ENCODE peak calls at places on chromosomes 6 and 20, in seven cellular contexts. One of them, this sample, is unnamed.

GRCh38 chr6:106799008-106799952 is 169.9 kb downstream of the QRSL1 start:
- DNase-seq in stimulated activated CD4-positive, alpha-beta T cell treated with anti-CD3 and anti-CD28 coated beads, Interleukin-4, amount 100 ng/mL, for 48 hours: no peak
- DNase-seq in OCI-LY7: no peak
- DNase-seq in endothelial cell: no peak
- DNase-seq in skeletal muscle cell: peak
- DNase-seq in germinal center: no peak
- DNase-seq in esophagus squamous epithelium: no peak
- DNase-seq in this sample: peak

GRCh38 chr6:80618953-80619352 is 512.5 kb downstream of the BCKDHB start:
- DNase-seq in esophagus squamous epithelium: no peak
- DNase-seq in endothelial cell: no peak
- DNase-seq in germinal center: no peak
- DNase-seq in skeletal muscle cell: no peak
- DNase-seq in stimulated activated CD4-positive, alpha-beta T cell treated with anti-CD3 and anti-CD28 coated beads, Interleukin-4, amount 100 ng/mL, for 48 hours: no peak
- DNase-seq in OCI-LY7: no peak
- DNase-seq in this sample: no peak

GRCh38 chr6:109781001-109781400 is 89.9 kb downstream of the FIG4 start:
- DNase-seq in OCI-LY7: no peak
- DNase-seq in stimulated activated CD4-positive, alpha-beta T cell treated with anti-CD3 and anti-CD28 coated beads, Interleukin-4, amount 100 ng/mL, for 48 hours: no peak
- DNase-seq in esophagus squamous epithelium: no peak
- DNase-seq in endothelial cell: no peak
- DNase-seq in skeletal muscle cell: no peak
- DNase-seq in germinal center: no peak
- DNase-seq in this sample: no peak

GRCh38 chr6:134636221-134636830 is 313.6 kb downstream of the ALDH8A1 start:
- DNase-seq in stimulated activated CD4-positive, alpha-beta T cell treated with anti-CD3 and anti-CD28 coated beads, Interleukin-4, amount 100 ng/mL, for 48 hours: no peak
- DNase-seq in germinal center: no peak
- DNase-seq in skeletal muscle cell: no peak
- DNase-seq in esophagus squamous epithelium: no peak
- DNase-seq in endothelial cell: no peak
- DNase-seq in OCI-LY7: peak
- DNase-seq in this sample: no peak

GRCh38 chr6:170156448-170157375 is 134.2 kb downstream of the DLL1 start:
- DNase-seq in skeletal muscle cell: no peak
- DNase-seq in endothelial cell: no peak
- DNase-seq in esophagus squamous epithelium: no peak
- DNase-seq in germinal center: no peak
- DNase-seq in OCI-LY7: no peak
- DNase-seq in stimulated activated CD4-positive, alpha-beta T cell treated with anti-CD3 and anti-CD28 coated beads, Interleukin-4, amount 100 ng/mL, for 48 hours: no peak
- DNase-seq in this sample: no peak

GRCh38 chr6:22892452-22892851 is 323.1 kb downstream of the HDGFL1 start:
- DNase-seq in germinal center: no peak
- DNase-seq in endothelial cell: no peak
- DNase-seq in esophagus squamous epithelium: no peak
- DNase-seq in skeletal muscle cell: peak
- DNase-seq in OCI-LY7: no peak
- DNase-seq in stimulated activated CD4-positive, alpha-beta T cell treated with anti-CD3 and anti-CD28 coated beads, Interleukin-4, amount 100 ng/mL, for 48 hours: no peak
- DNase-seq in this sample: peak

GRCh38 chr6:169199625-169200335 is 53.9 kb downstream of the THBS2 start:
- DNase-seq in endothelial cell: no peak
- DNase-seq in skeletal muscle cell: no peak
- DNase-seq in germinal center: no peak
- DNase-seq in stimulated activated CD4-positive, alpha-beta T cell treated with anti-CD3 and anti-CD28 coated beads, Interleukin-4, amount 100 ng/mL, for 48 hours: no peak
- DNase-seq in OCI-LY7: no peak
- DNase-seq in esophagus squamous epithelium: no peak
- DNase-seq in this sample: no peak

GRCh38 chr6:120198033-120198432 is 848.5 kb upstream of the MAN1A1 start:
- DNase-seq in esophagus squamous epithelium: no peak
- DNase-seq in skeletal muscle cell: no peak
- DNase-seq in OCI-LY7: no peak
- DNase-seq in stimulated activated CD4-positive, alpha-beta T cell treated with anti-CD3 and anti-CD28 coated beads, Interleukin-4, amount 100 ng/mL, for 48 hours: no peak
- DNase-seq in germinal center: no peak
- DNase-seq in endothelial cell: no peak
- DNase-seq in this sample: no peak

GRCh38 chr6:46175446-46175845 is 4.7 kb upstream of the ENPP5 start:
- DNase-seq in endothelial cell: no peak
- DNase-seq in stimulated activated CD4-positive, alpha-beta T cell treated with anti-CD3 and anti-CD28 coated beads, Interleukin-4, amount 100 ng/mL, for 48 hours: no peak
- DNase-seq in germinal center: no peak
- DNase-seq in OCI-LY7: no peak
- DNase-seq in esophagus squamous epithelium: no peak
- DNase-seq in skeletal muscle cell: no peak
- DNase-seq in this sample: no peak

GRCh38 chr6:84411060-84411629 is 183.7 kb upstream of the CEP162 start:
- DNase-seq in germinal center: no peak
- DNase-seq in stimulated activated CD4-positive, alpha-beta T cell treated with anti-CD3 and anti-CD28 coated beads, Interleukin-4, amount 100 ng/mL, for 48 hours: no peak
- DNase-seq in endothelial cell: no peak
- DNase-seq in esophagus squamous epithelium: no peak
- DNase-seq in skeletal muscle cell: peak
- DNase-seq in OCI-LY7: no peak
- DNase-seq in this sample: no peak

GRCh38 chr20:21511850-21512633 is 1.8 kb downstream of the NKX2-2 start:
- DNase-seq in stimulated activated CD4-positive, alpha-beta T cell treated with anti-CD3 and anti-CD28 coated beads, Interleukin-4, amount 100 ng/mL, for 48 hours: no peak
- DNase-seq in germinal center: no peak
- DNase-seq in OCI-LY7: no peak
- DNase-seq in skeletal muscle cell: no peak
- DNase-seq in esophagus squamous epithelium: no peak
- DNase-seq in endothelial cell: no peak
- DNase-seq in this sample: no peak

GRCh38 chr6:10507298-10507697 is 13.9 kb upstream of the GCNT2 start:
- DNase-seq in stimulated activated CD4-positive, alpha-beta T cell treated with anti-CD3 and anti-CD28 coated beads, Interleukin-4, amount 100 ng/mL, for 48 hours: no peak
- DNase-seq in germinal center: no peak
- DNase-seq in endothelial cell: no peak
- DNase-seq in OCI-LY7: no peak
- DNase-seq in esophagus squamous epithelium: no peak
- DNase-seq in skeletal muscle cell: no peak
- DNase-seq in this sample: no peak

GRCh38 chr6:34656378-34657036 is 40.1 kb downstream of the ILRUN start:
- DNase-seq in skeletal muscle cell: no peak
- DNase-seq in endothelial cell: no peak
- DNase-seq in esophagus squamous epithelium: no peak
- DNase-seq in OCI-LY7: peak
- DNase-seq in germinal center: peak
- DNase-seq in stimulated activated CD4-positive, alpha-beta T cell treated with anti-CD3 and anti-CD28 coated beads, Interleukin-4, amount 100 ng/mL, for 48 hours: no peak
- DNase-seq in this sample: peak

GRCh38 chr6:19723533-19723932 is 113.6 kb upstream of the ID4 start:
- DNase-seq in esophagus squamous epithelium: no peak
- DNase-seq in OCI-LY7: no peak
- DNase-seq in endothelial cell: no peak
- DNase-seq in stimulated activated CD4-positive, alpha-beta T cell treated with anti-CD3 and anti-CD28 coated beads, Interleukin-4, amount 100 ng/mL, for 48 hours: no peak
- DNase-seq in skeletal muscle cell: peak
- DNase-seq in germinal center: no peak
- DNase-seq in this sample: no peak

GRCh38 chr6:65469650-65470049 is 237.4 kb downstream of the EYS start:
- DNase-seq in OCI-LY7: no peak
- DNase-seq in endothelial cell: no peak
- DNase-seq in stimulated activated CD4-positive, alpha-beta T cell treated with anti-CD3 and anti-CD28 coated beads, Interleukin-4, amount 100 ng/mL, for 48 hours: no peak
- DNase-seq in esophagus squamous epithelium: no peak
- DNase-seq in germinal center: no peak
- DNase-seq in skeletal muscle cell: no peak
- DNase-seq in this sample: no peak

GRCh38 chr6:4352731-4353130 is 217.4 kb upstream of the ECI2 start:
- DNase-seq in esophagus squamous epithelium: no peak
- DNase-seq in skeletal muscle cell: no peak
- DNase-seq in endothelial cell: no peak
- DNase-seq in OCI-LY7: no peak
- DNase-seq in germinal center: no peak
- DNase-seq in stimulated activated CD4-positive, alpha-beta T cell treated with anti-CD3 and anti-CD28 coated beads, Interleukin-4, amount 100 ng/mL, for 48 hours: no peak
- DNase-seq in this sample: no peak

GRCh38 chr20:52001999-52002666 is 189.4 kb downstream of the ZFP64 start:
- DNase-seq in endothelial cell: peak
- DNase-seq in germinal center: no peak
- DNase-seq in skeletal muscle cell: no peak
- DNase-seq in esophagus squamous epithelium: no peak
- DNase-seq in OCI-LY7: peak
- DNase-seq in stimulated activated CD4-positive, alpha-beta T cell treated with anti-CD3 and anti-CD28 coated beads, Interleukin-4, amount 100 ng/mL, for 48 hours: no peak
- DNase-seq in this sample: peak

GRCh38 chr6:87282743-87283142 is 39.6 kb upstream of the SMIM8 start:
- DNase-seq in skeletal muscle cell: peak
- DNase-seq in germinal center: no peak
- DNase-seq in esophagus squamous epithelium: no peak
- DNase-seq in endothelial cell: no peak
- DNase-seq in stimulated activated CD4-positive, alpha-beta T cell treated with anti-CD3 and anti-CD28 coated beads, Interleukin-4, amount 100 ng/mL, for 48 hours: no peak
- DNase-seq in OCI-LY7: no peak
- DNase-seq in this sample: no peak

GRCh38 chr6:125906158-125906998 is 50.2 kb upstream of the HINT3 start:
- DNase-seq in OCI-LY7: peak
- DNase-seq in germinal center: peak
- DNase-seq in skeletal muscle cell: no peak
- DNase-seq in stimulated activated CD4-positive, alpha-beta T cell treated with anti-CD3 and anti-CD28 coated beads, Interleukin-4, amount 100 ng/mL, for 48 hours: peak
- DNase-seq in esophagus squamous epithelium: no peak
- DNase-seq in endothelial cell: peak
- DNase-seq in this sample: peak

GRCh38 chr6:101595276-101595675 is 201.8 kb downstream of the GRIK2 start:
- DNase-seq in stimulated activated CD4-positive, alpha-beta T cell treated with anti-CD3 and anti-CD28 coated beads, Interleukin-4, amount 100 ng/mL, for 48 hours: no peak
- DNase-seq in endothelial cell: no peak
- DNase-seq in germinal center: no peak
- DNase-seq in OCI-LY7: no peak
- DNase-seq in esophagus squamous epithelium: no peak
- DNase-seq in skeletal muscle cell: no peak
- DNase-seq in this sample: no peak

GRCh38 chr6:73656501-73657145 is 2.8 kb upstream of the SLC17A5 start:
- DNase-seq in OCI-LY7: no peak
- DNase-seq in germinal center: no peak
- DNase-seq in endothelial cell: no peak
- DNase-seq in skeletal muscle cell: no peak
- DNase-seq in esophagus squamous epithelium: no peak
- DNase-seq in stimulated activated CD4-positive, alpha-beta T cell treated with anti-CD3 and anti-CD28 coated beads, Interleukin-4, amount 100 ng/mL, for 48 hours: no peak
- DNase-seq in this sample: no peak

GRCh38 chr20:11982289-11982957 is 64.7 kb downstream of the BTBD3 start:
- DNase-seq in esophagus squamous epithelium: no peak
- DNase-seq in endothelial cell: no peak
- DNase-seq in germinal center: no peak
- DNase-seq in stimulated activated CD4-positive, alpha-beta T cell treated with anti-CD3 and anti-CD28 coated beads, Interleukin-4, amount 100 ng/mL, for 48 hours: no peak
- DNase-seq in skeletal muscle cell: no peak
- DNase-seq in OCI-LY7: no peak
- DNase-seq in this sample: no peak

GRCh38 chr6:2865270-2866182 is 23.9 kb upstream of the SERPINB1 start:
- DNase-seq in OCI-LY7: no peak
- DNase-seq in endothelial cell: no peak
- DNase-seq in germinal center: no peak
- DNase-seq in skeletal muscle cell: no peak
- DNase-seq in stimulated activated CD4-positive, alpha-beta T cell treated with anti-CD3 and anti-CD28 coated beads, Interleukin-4, amount 100 ng/mL, for 48 hours: no peak
- DNase-seq in esophagus squamous epithelium: no peak
- DNase-seq in this sample: no peak